ENCODE peak calls at places on chromosomes 13 and 19, in nine cellular contexts. S is brain microvascular endothelial cell, Q is PC-3, V is fibroblast of mammary gland, K is bronchial epithelial cell, R is H1, A is A549, Y is HepG2, U is cardiac fibroblast. P is an unnamed sample.
A peak's percentile ranks its signal among the peaks of the same experiment; 100 is the strongest.

GRCh38 chr13:30499338-30499737 is 33.6 kb upstream of the HMGB1 start:
- DNase-seq in S (no peak), Q (no peak), V (no peak), K (no peak), R (no peak), A (no peak), Y (no peak), U (no peak), P (no peak)

GRCh38 chr19:45469835-45470146 is 2.0 kb downstream of the FOSB start:
- DNase-seq in S (no peak), Q (no peak), V (no peak), K (no peak), R (no peak), A (no peak), Y (peak; percentile 85), U (no peak), P (no peak)

GRCh38 chr19:36266375-36266961 is 51.6 kb downstream of the ZNF146 start:
- DNase-seq in S (no peak), Q (no peak), V (no peak), K (no peak), R (no peak), A (no peak), Y (no peak), U (no peak), P (no peak)

GRCh38 chr19:37077615-37077928 is 661 bp upstream of the ZNF420 start:
- DNase-seq in S (no peak), Q (peak; percentile 1), V (peak; percentile 14), K (no peak), R (no peak), A (no peak), Y (peak; percentile 3), U (no peak), P (no peak)

GRCh38 chr19:46134527-46134926 is 10.0 kb upstream of the IGFL3 start:
- DNase-seq in S (peak; percentile 6), Q (no peak), V (peak; percentile 57), K (peak; percentile 61), R (no peak), A (no peak), Y (no peak), U (peak; percentile 13), P (peak; percentile 35)

GRCh38 chr13:81293594-81294164 is 952.8 kb upstream of the SPRY2 start:
- DNase-seq in S (no peak), Q (no peak), V (no peak), K (no peak), R (no peak), A (no peak), Y (no peak), U (no peak), P (no peak)

GRCh38 chr13:45951724-45952123 is 100.2 kb upstream of the SIAH3 start:
- DNase-seq in S (no peak), Q (no peak), V (peak; percentile 37), K (peak; percentile 10), R (no peak), A (no peak), Y (no peak), U (peak; percentile 7), P (no peak)

GRCh38 chr19:1383014-1383310 is 745 bp upstream of the NDUFS7 start:
- DNase-seq in S (no peak), Q (no peak), V (no peak), K (no peak), R (no peak), A (no peak), Y (no peak), U (no peak), P (no peak)

GRCh38 chr19:5960005-5961001 is 17.6 kb downstream of the RANBP3 start:
- DNase-seq in S (no peak), Q (no peak), V (no peak), K (no peak), R (no peak), A (no peak), Y (peak; percentile 61), U (no peak), P (peak; percentile 89)

GRCh38 chr19:14450168-14450874 is 17.2 kb downstream of the PKN1 start:
- DNase-seq in S (peak; percentile 28), Q (peak; percentile 67), V (peak; percentile 63), K (no peak), R (peak; percentile 94), A (peak; percentile 84), Y (peak; percentile 33), U (peak; percentile 28), P (no peak)

GRCh38 chr19:13031917-13032623 is 36.8 kb downstream of the NFIX start:
- DNase-seq in S (no peak), Q (peak; percentile 72), V (peak; percentile 72), K (peak; percentile 56), R (no peak), A (no peak), Y (peak; percentile 87), U (peak; percentile 32), P (no peak)

GRCh38 chr19:13029301-13029880 is 34.1 kb downstream of the NFIX start:
- DNase-seq in S (no peak), Q (no peak), V (no peak), K (no peak), R (no peak), A (no peak), Y (no peak), U (no peak), P (no peak)

GRCh38 chr19:13027557-13027956 is 32.3 kb downstream of the NFIX start:
- DNase-seq in S (no peak), Q (no peak), V (no peak), K (no peak), R (no peak), A (no peak), Y (no peak), U (no peak), P (no peak)

GRCh38 chr19:13028027-13028426 is 32.8 kb downstream of the NFIX start:
- DNase-seq in S (no peak), Q (no peak), V (no peak), K (no peak), R (no peak), A (no peak), Y (no peak), U (no peak), P (no peak)

DNA sequence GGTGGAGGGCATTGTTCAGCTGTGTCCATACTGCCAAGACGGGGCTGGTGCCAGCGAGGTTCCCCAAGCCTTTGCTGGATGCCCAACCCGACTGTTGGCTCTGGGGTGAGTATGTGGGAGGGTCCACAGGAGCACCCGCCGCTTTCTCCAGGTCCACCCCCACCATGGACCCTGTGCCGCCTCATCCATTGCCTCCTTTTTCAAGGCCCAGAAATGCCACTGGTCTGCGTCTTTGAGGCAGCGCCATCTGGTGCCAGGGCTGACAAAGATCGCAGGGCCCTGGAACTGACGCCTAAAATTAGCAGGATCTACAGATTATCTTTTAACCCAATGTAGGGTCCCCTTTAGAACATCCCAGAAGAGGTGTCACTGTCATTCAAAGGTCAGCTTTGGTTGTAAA is 34.6 kb downstream of the NFIX start:
- DNase-seq in S (no peak), Q (peak; percentile 50), V (no peak), K (no peak), R (no peak), A (no peak), Y (no peak), U (peak; percentile 35), P (no peak)
- TF ChIP-seq CTCF in S (peak; percentile 64), Q (peak; percentile 84), V (peak; percentile 47), K (peak; percentile 63), R (peak; percentile 75), A (peak; percentile 31), Y (peak; percentile 47), U (peak; percentile 27), P (peak; percentile 52)

GRCh38 chr13:39810091-39810877 is 154.8 kb downstream of the COG6 start:
- DNase-seq in S (no peak), Q (peak; percentile 17), V (peak; percentile 2), K (peak; percentile 22), R (no peak), A (no peak), Y (no peak), U (no peak), P (no peak)

GRCh38 chr13:39804332-39805231 is 149.1 kb downstream of the COG6 start:
- DNase-seq in S (no peak), Q (no peak), V (no peak), K (no peak), R (no peak), A (no peak), Y (no peak), U (no peak), P (no peak)

GRCh38 chr13:39811696-39812095 is 156.2 kb downstream of the COG6 start:
- DNase-seq in S (no peak), Q (no peak), V (no peak), K (no peak), R (no peak), A (no peak), Y (no peak), U (no peak), P (no peak)

GRCh38 chr13:39811051-39811450 is 155.6 kb downstream of the COG6 start:
- DNase-seq in S (no peak), Q (no peak), V (no peak), K (no peak), R (no peak), A (no peak), Y (no peak), U (no peak), P (no peak)

DNA sequence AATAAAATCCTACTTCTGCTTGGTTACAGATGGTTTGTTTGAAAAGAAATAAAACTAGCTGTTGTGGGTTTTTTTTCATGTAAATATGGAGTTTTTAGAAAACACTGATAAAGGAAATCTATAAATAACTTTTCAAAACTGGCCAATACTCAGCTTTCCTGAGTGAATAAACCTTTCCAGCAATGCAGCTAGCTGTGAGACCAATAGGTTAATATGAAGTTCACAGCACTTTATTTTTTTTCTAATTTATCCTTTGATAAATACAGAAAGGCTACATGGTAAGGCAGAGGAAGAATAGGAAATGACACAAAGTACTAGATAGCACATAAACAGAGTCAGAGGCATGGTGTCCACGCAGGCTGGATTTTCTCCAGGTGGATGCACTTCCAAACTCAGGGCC is 154.0 kb downstream of the COG6 start:
- DNase-seq in S (no peak), Q (no peak), V (no peak), K (no peak), R (no peak), A (no peak), Y (no peak), U (no peak), P (no peak)
- TF ChIP-seq CTCF in S (no peak), Q (no peak), V (no peak), K (no peak), R (no peak), A (no peak), Y (no peak), U (no peak), P (no peak)

GRCh38 chr13:25214371-25215252 is 42.5 kb upstream of the AMER2 start:
- DNase-seq in S (no peak), Q (peak; percentile 61), V (peak; percentile 73), K (peak; percentile 17), R (no peak), A (peak; percentile 2), Y (no peak), U (peak; percentile 22), P (peak; percentile 40)
- TF ChIP-seq CTCF in S (peak; percentile 19), Q (peak; percentile 40), V (peak; percentile 21), K (no peak), R (no peak), A (no peak), Y (no peak), U (peak; percentile 9), P (peak; percentile 11)

GRCh38 chr19:58305065-58305931 is at the start of gene ERVK3-1:
- DNase-seq in S (peak; percentile 96), Q (peak; percentile 98), V (peak; percentile 96), K (peak; percentile 90), R (peak; percentile 91), A (peak; percentile 99), Y (peak; percentile 96), U (peak; percentile 99), P (peak; percentile 99)
- TF ChIP-seq CTCF in S (no peak), Q (no peak), V (no peak), K (no peak), R (no peak), A (no peak), Y (peak; percentile 33), U (no peak), P (no peak)